ENCODE peak calls at places on chromosomes 12 and 14, in five cellular contexts. H is endothelial cell of umbilical vein, B is breast epithelium, N is GM23248, Y is cardiac muscle cell. T is an unnamed sample. For H3K27me3, the result is how much of the 10 kb centered on the place peaks cover.

GRCh38 chr12:88063375-88063774 is 34.2 kb upstream of the C12orf50 start:
- DNase-seq in H (peak), N (no peak), B (no peak), Y (no peak), T (no peak)

GRCh38 chr12:121579981-121580868 is 598 bp downstream of the KDM2B start:
- DNase-seq in N (peak), Y (peak), B (peak), H (peak), T (peak)

GRCh38 chr14:59301354-59301753 is 112.9 kb downstream of the DAAM1 start:
- DNase-seq in N (no peak), Y (no peak), H (peak), B (no peak), T (no peak)

GRCh38 chr12:14258468-14258947 is 107.0 kb upstream of the ATF7IP start:
- DNase-seq in N (peak), B (no peak), Y (peak), H (no peak), T (no peak)

GRCh38 chr12:25866586-25867378 is 91.7 kb upstream of the RASSF8 start:
- DNase-seq in Y (no peak), H (no peak), B (no peak), N (no peak), T (no peak)

GRCh38 chr14:103712633-103713247 is 2.5 kb downstream of the XRCC3 start:
- DNase-seq in B (no peak), N (no peak), Y (no peak), H (no peak), T (no peak)

GRCh38 chr12:25438638-25439037 is 114.4 kb downstream of the LMNTD1 start:
- DNase-seq in B (no peak), H (no peak), N (peak), Y (no peak), T (peak)

GRCh38 chr12:9039397-9039977 is 50.1 kb downstream of the KLRG1 start:
- DNase-seq in B (no peak), Y (peak), H (peak), N (peak), T (peak)

GRCh38 chr12:28130625-28131598 is 59.3 kb upstream of the CCDC91 start:
- DNase-seq in H (peak), B (no peak), N (peak), Y (no peak), T (peak)

GRCh38 chr12:68624933-68625332 is 14.2 kb downstream of the RAP1B start:
- DNase-seq in B (no peak), H (no peak), N (no peak), Y (no peak), T (no peak)

GRCh38 chr14:36167431-36167830 is 9.1 kb downstream of the PTCSC3 start:
- DNase-seq in H (no peak), N (no peak), B (no peak), Y (no peak), T (no peak)

GRCh38 chr12:125773033-125773432 is 707.8 kb downstream of the AACS start:
- DNase-seq in B (no peak), Y (peak), N (peak), H (no peak), T (no peak)

GRCh38 chr12:1328385-1328784 is 266.0 kb downstream of the FBXL14 start:
- DNase-seq in N (no peak), H (no peak), Y (no peak), B (no peak), T (no peak)

GRCh38 chr14:51869426-51870113 is 9.2 kb downstream of the GNG2 start:
- DNase-seq in H (no peak), Y (no peak), B (no peak), N (no peak), T (no peak)

GRCh38 chr14:102691763-102692162 is 85.5 kb upstream of the TRAF3 start:
- DNase-seq in Y (no peak), N (no peak), H (no peak), B (no peak), T (no peak)

GRCh38 chr12:30764251-30764650 is 9.5 kb upstream of the CAPRIN2 start:
- DNase-seq in Y (no peak), B (no peak), N (no peak), H (no peak), T (no peak)

GRCh38 chr12:12542964-12543363 is 19.7 kb downstream of the DUSP16 start:
- DNase-seq in Y (no peak), H (no peak), N (no peak), B (no peak), T (no peak)

GRCh38 chr14:62706217-62706616 is 339.0 kb downstream of the KCNH5 start:
- DNase-seq in B (no peak), Y (no peak), N (no peak), H (no peak), T (no peak)

GRCh38 chr12:120321382-120322202 is 6.0 kb downstream of the PLA2G1B start:
- DNase-seq in Y (no peak), B (no peak), N (no peak), H (no peak), T (no peak)

GRCh38 chr14:25113394-25113793 is 63.4 kb upstream of the STXBP6 start:
- DNase-seq in H (no peak), Y (no peak), N (no peak), B (no peak), T (no peak)

GRCh38 chr12:120381752-120382419 is 12.9 kb upstream of the MSI1 start:
- DNase-seq in H (no peak), B (no peak), Y (peak), N (no peak), T (peak)

GRCh38 chr12:122235741-122236140 is 9.9 kb upstream of the DIABLO start:
- DNase-seq in B (no peak), N (no peak), Y (no peak), H (no peak), T (no peak)

GRCh38 chr12:131779027-131779426 is 49.2 kb upstream of the MMP17 start:
- DNase-seq in Y (no peak), N (no peak), H (no peak), B (no peak), T (no peak)

GRCh38 chr14:95327558-95328374 is 8.1 kb upstream of the CLMN start:
- DNase-seq in Y (no peak), B (no peak), H (no peak), N (no peak), T (no peak)

GRCh38 chr12:28583771-28584261 is 393.6 kb downstream of the CCDC91 start:
- DNase-seq in H (no peak), N (peak), B (no peak), Y (no peak), T (no peak)

GRCh38 chr12:94435511-94435927 is 24.1 kb downstream of the CEP83 start:
- DNase-seq in H (no peak), Y (peak), B (no peak), N (no peak), T (no peak)

GRCh38 chr12:48489012-48489411 is 6.7 kb downstream of the C12orf54 start:
- DNase-seq in N (peak), B (no peak), H (no peak), Y (no peak), T (peak)

GRCh38 chr12:103085541-103085940 is 128.1 kb downstream of the ASCL1 start:
- DNase-seq in N (no peak), H (no peak), B (no peak), Y (no peak), T (no peak)
- H3K27ac ChIP-seq in N (no peak), H (no peak), B (no peak), Y (no peak), T (no peak)

DNA sequence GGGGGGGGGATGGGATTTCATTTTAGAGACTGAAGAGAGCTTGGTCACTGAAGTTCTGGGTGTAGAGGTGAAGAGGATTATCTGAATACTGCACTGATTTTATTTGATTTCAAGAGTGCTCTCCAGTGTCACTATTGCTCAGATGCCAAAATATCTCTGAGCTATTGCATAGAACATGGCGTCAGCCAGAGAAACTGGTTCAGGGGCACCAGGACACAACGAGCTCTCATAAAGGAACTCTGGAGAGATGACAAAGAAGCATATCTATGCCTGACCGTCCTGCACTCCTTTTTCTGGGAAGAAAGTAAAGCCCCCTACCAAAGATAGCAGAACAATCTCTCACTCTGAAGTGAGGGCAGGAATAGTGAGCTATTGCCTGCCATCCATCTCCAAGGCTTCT is 2.0 kb downstream of the SLC7A8 start:
- DNase-seq in H (no peak), N (peak), Y (no peak), B (no peak), T (no peak)
- H3K4me3 ChIP-seq in H (no peak), N (peak), Y (no peak), B (peak), T (no peak)

DNA sequence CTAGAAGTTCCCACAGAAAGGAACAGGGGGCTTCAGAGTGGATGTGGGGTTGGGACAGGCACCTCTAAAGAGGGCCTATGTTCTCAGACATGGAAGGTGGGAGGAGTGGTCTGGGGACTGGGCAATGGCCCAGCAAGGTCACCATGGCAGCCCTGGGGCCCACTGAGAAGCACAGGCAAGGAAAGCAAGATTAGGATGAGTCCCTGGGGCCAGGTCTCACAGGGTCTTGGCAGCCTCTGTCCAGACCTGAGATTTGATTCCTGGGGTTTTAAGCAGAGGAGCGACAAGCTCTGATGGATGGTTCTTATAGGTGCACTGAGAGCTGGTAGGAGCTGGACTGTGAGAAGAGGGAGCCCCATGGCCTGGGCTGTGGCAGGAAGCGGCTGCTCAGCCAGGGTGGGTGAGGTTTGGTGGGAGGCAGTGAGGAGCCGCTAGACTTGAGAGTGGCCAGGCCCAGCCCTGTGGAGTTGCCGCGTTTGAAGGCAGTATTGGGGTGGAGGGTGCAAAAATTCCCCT is 44.0 kb downstream of the DLK1 start:
- DNase-seq in Y (no peak), H (no peak), N (no peak), B (no peak), T (no peak)
- H3K27me3 ChIP-seq in Y (under half), H (under half), N (half or more), B (under half), T (under half)

GRCh38 chr14:91866511-91867295 is 633 bp downstream of the TC2N start:
- DNase-seq in B (no peak), H (no peak), N (no peak), Y (no peak), T (no peak)
- H3K27ac ChIP-seq in B (peak), H (no peak), N (no peak), Y (no peak), T (no peak)

GRCh38 chr12:49961111-49961922 is at the start of gene AQP5:
- DNase-seq in B (no peak), N (peak), Y (peak), H (no peak), T (no peak)
- H3K4me3 ChIP-seq in B (peak), N (peak), Y (peak), H (no peak), T (peak)

GRCh38 chr12:2375871-2376270 is 323.1 kb downstream of the CACNA1C start:
- DNase-seq in H (no peak), Y (no peak), N (no peak), B (no peak), T (no peak)
- H3K27me3 ChIP-seq in H (under half), Y (under half), N (under half), B (under half), T (under half)

DNA sequence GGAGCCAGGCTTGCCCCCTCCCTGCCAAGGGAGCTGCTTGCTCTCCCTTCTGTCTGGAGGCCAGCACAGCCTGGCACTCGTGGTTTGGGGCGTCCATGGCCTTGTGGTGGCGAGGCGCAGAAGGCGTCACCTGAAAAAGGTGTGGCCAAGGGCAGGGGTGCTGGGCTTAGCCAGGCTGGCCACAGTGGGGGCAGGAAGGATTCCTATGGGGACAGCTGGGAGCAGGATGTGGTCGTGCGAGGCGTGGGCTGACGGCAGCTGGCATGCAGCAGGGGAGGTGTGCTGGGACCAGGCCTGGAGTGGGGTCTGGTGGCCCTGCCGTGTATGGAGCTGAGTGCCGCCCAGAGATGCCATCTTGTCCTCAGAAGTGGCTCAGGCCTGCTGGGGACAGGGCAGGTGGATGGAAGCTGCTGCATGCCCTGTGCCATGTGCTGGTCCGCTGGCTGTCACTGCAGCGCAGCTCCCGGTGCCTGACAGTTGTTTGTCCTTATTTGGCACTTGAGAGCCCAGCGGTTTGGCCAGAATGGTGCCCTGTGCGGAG is 30.0 kb downstream of the SH2B3 start:
- DNase-seq in B (no peak), N (no peak), H (no peak), Y (no peak), T (no peak)
- H3K27ac ChIP-seq in B (peak), N (peak), H (peak), Y (no peak), T (peak)

GRCh38 chr12:124388038-124388676 is 93.3 kb downstream of the RFLNA start:
- DNase-seq in N (peak), H (peak), Y (no peak), B (no peak), T (no peak)

GRCh38 chr12:124386059-124386458 is 91.2 kb downstream of the RFLNA start:
- DNase-seq in Y (no peak), N (peak), B (no peak), H (no peak), T (no peak)

GRCh38 chr12:124388679-124389536 is 94.0 kb downstream of the RFLNA start:
- DNase-seq in Y (peak), N (peak), H (peak), B (peak), T (peak)

GRCh38 chr12:124386661-124387509 is 92.0 kb downstream of the RFLNA start:
- DNase-seq in B (no peak), N (peak), Y (no peak), H (peak), T (peak)

GRCh38 chr12:124387510-124387855 is 92.6 kb downstream of the RFLNA start:
- DNase-seq in H (peak), N (peak), Y (no peak), B (no peak), T (no peak)
- H3K4me3 ChIP-seq in H (peak), N (peak), Y (no peak), B (peak), T (peak)

DNA sequence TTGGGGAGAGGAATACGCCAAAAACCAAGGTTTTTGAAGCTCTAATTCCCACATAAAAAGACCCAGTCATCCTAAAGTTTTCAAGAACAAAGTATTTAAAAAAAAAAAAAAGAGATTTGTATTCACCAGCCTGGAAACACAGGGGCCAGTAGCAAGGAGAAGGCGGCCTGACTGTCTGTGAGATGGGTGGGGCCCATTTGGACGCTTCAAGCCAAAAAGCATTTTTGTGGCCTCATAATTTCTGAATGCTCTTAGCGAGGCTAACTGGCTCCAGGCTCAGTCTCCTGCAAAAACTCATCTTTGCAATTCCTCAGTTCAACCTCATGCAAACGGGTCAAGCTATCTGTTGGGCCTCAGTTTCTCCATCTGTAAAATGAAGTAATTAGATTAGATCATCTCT is 514.1 kb downstream of the MED13L start:
- DNase-seq in B (peak), N (peak), H (no peak), Y (no peak), T (no peak)
- H3K27me3 ChIP-seq in B (under half), N (under half), H (under half), Y (under half), T (under half)

T was measured in brain microvascular endothelial cell.